ENCODE peak calls at places on chromosomes 1 and 21, in eight cellular contexts. X is K562, P is H1, V is HCT116, Q is GM12878, R is GM23338, T is SK-N-MC, I is HepG2. O is an unnamed sample.

GRCh38 chr1:43491056-43491455 is 37.3 kb upstream of the HYI start:
- DNase-seq in X (no peak), P (no peak), V (no peak), Q (no peak), R (no peak), T (no peak), I (no peak), O (no peak)

GRCh38 chr1:24535021-24535424 is 20.9 kb upstream of the NCMAP start:
- DNase-seq in X (no peak), P (no peak), V (no peak), Q (no peak), R (peak), T (no peak), I (no peak), O (no peak)

GRCh38 chr1:32335951-32336867 is at the start of gene MARCKSL1:
- DNase-seq in X (peak), P (peak), V (peak), Q (no peak), R (peak), T (no peak), I (peak), O (peak)

GRCh38 chr1:31834501-31834900 is 18.7 kb upstream of the SPOCD1 start:
- DNase-seq in X (no peak), P (no peak), V (no peak), Q (no peak), R (peak), T (no peak), I (peak), O (no peak)

GRCh38 chr1:3219005-3219724 is 150.2 kb downstream of the PRDM16 start:
- DNase-seq in X (no peak), P (no peak), V (no peak), Q (no peak), R (no peak), T (no peak), I (peak), O (no peak)

GRCh38 chr21:45534591-45535331 is 7.5 kb downstream of the SLC19A1 start:
- DNase-seq in X (no peak), P (peak), V (no peak), Q (no peak), R (no peak), T (no peak), I (no peak), O (peak)

GRCh38 chr1:94623560-94624148 is 82.1 kb upstream of the F3 start:
- DNase-seq in X (no peak), P (peak), V (no peak), Q (no peak), R (peak), T (no peak), I (no peak), O (no peak)

GRCh38 chr1:30818568-30819243 is 61.1 kb upstream of the LAPTM5 start:
- DNase-seq in X (no peak), P (no peak), V (no peak), Q (no peak), R (peak), T (no peak), I (no peak), O (no peak)

GRCh38 chr1:163231385-163231784 is 28.7 kb upstream of the RGS5 start:
- DNase-seq in X (no peak), P (no peak), V (no peak), Q (no peak), R (no peak), T (no peak), I (no peak), O (peak)

GRCh38 chr21:41764558-41765392 is 2.1 kb downstream of the RIPK4 start:
- DNase-seq in X (no peak), P (no peak), V (no peak), Q (no peak), R (no peak), T (no peak), I (peak), O (no peak)

GRCh38 chr1:218516526-218516925 is 171.4 kb downstream of the TGFB2 start:
- DNase-seq in X (no peak), P (no peak), V (no peak), Q (no peak), R (no peak), T (no peak), I (no peak), O (no peak)

GRCh38 chr1:111976842-111977241 is 12.6 kb downstream of the KCND3 start:
- DNase-seq in X (no peak), P (no peak), V (no peak), Q (no peak), R (no peak), T (no peak), I (peak), O (no peak)

GRCh38 chr1:70586046-70586445 is 175.0 kb downstream of the CTH start:
- DNase-seq in X (no peak), P (no peak), V (no peak), Q (no peak), R (peak), T (no peak), I (no peak), O (no peak)

GRCh38 chr1:31923905-31924304 is 14.3 kb downstream of the PTP4A2 start:
- DNase-seq in X (no peak), P (no peak), V (no peak), Q (no peak), R (no peak), T (no peak), I (no peak), O (no peak)

GRCh38 chr1:20893931-20894330 is 106.8 kb upstream of the HP1BP3 start:
- DNase-seq in X (no peak), P (no peak), V (no peak), Q (no peak), R (no peak), T (no peak), I (no peak), O (no peak)

GRCh38 chr1:203278087-203278884 is 27.0 kb upstream of the BTG2 start:
- DNase-seq in X (no peak), P (peak), V (no peak), Q (no peak), R (peak), T (no peak), I (no peak), O (peak)

GRCh38 chr1:59193443-59194093 is 103.3 kb upstream of the FGGY start:
- DNase-seq in X (no peak), P (no peak), V (no peak), Q (no peak), R (no peak), T (no peak), I (no peak), O (no peak)

GRCh38 chr1:45769261-45769932 is 18.9 kb upstream of the IPP start:
- DNase-seq in X (peak), P (no peak), V (no peak), Q (no peak), R (peak), T (no peak), I (no peak), O (no peak)

GRCh38 chr1:168706376-168706995 is 22.5 kb downstream of the DPT start:
- DNase-seq in X (no peak), P (no peak), V (no peak), Q (no peak), R (no peak), T (no peak), I (no peak), O (no peak)

GRCh38 chr1:221687731-221688487 is 54.0 kb downstream of the DUSP10 start:
- DNase-seq in X (no peak), P (no peak), V (no peak), Q (no peak), R (no peak), T (no peak), I (no peak), O (no peak)

GRCh38 chr1:85201340-85202091 is 700 bp upstream of the SYDE2 start:
- DNase-seq in X (peak), P (peak), V (no peak), Q (no peak), R (peak), T (no peak), I (peak), O (peak)

GRCh38 chr1:85199667-85200366 is 999 bp downstream of the SYDE2 start:
- DNase-seq in X (no peak), P (no peak), V (no peak), Q (no peak), R (peak), T (no peak), I (no peak), O (peak)

GRCh38 chr1:85200367-85200869 is 398 bp downstream of the SYDE2 start:
- DNase-seq in X (no peak), P (peak), V (no peak), Q (no peak), R (peak), T (no peak), I (peak), O (no peak)

GRCh38 chr1:85202092-85202863 is 1.5 kb upstream of the SYDE2 start:
- DNase-seq in X (no peak), P (no peak), V (no peak), Q (no peak), R (peak), T (no peak), I (no peak), O (no peak)

DNA sequence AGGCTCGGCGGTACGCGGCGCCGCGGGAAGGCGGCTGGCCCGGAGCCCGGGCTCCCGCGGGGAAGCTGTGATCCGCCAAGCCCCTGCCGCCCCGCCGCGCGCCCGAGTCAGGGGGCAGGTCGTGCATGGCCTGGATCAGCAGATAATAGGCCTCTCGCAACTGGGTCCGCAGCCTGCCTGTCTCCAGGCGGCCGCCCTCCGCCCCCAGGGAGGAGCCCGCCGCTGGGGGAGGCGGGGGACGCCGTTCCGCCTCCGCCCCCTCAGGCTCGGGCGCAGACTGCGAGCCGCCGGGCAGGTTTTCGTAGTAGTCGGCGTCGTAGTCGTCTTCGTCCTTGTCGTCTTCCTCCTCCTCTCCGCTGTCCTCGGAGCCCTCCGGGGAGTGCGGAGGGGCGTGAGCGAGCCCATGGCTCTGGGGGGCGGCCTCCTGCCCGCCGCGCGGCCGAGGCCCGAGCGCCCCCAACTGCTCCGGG is at the start of gene SYDE2:
- DNase-seq in X (peak), P (peak), V (no peak), Q (no peak), R (peak), T (no peak), I (peak), O (peak)
- TF ChIP-seq POLR2AphosphoS5 in X (peak), P (peak), V (peak), Q (no peak), R (peak), T (peak), I (peak), O (peak)

GRCh38 chr1:40849801-40850592 is 12.2 kb downstream of the CITED4 start:
- DNase-seq in X (peak), P (peak), V (peak), Q (peak), R (peak), T (peak), I (peak), O (peak)
- TF ChIP-seq EZH2 in X (no peak), P (no peak), V (no peak), Q (no peak), R (no peak), T (no peak), I (no peak), O (no peak)

GRCh38 chr1:63867429-63868176 is 93.8 kb downstream of the ROR1 start:
- DNase-seq in X (no peak), P (no peak), V (no peak), Q (no peak), R (no peak), T (no peak), I (no peak), O (no peak)
- TF ChIP-seq POLR2AphosphoS5 in X (no peak), P (no peak), V (no peak), Q (no peak), R (no peak), T (no peak), I (no peak), O (no peak)

DNA sequence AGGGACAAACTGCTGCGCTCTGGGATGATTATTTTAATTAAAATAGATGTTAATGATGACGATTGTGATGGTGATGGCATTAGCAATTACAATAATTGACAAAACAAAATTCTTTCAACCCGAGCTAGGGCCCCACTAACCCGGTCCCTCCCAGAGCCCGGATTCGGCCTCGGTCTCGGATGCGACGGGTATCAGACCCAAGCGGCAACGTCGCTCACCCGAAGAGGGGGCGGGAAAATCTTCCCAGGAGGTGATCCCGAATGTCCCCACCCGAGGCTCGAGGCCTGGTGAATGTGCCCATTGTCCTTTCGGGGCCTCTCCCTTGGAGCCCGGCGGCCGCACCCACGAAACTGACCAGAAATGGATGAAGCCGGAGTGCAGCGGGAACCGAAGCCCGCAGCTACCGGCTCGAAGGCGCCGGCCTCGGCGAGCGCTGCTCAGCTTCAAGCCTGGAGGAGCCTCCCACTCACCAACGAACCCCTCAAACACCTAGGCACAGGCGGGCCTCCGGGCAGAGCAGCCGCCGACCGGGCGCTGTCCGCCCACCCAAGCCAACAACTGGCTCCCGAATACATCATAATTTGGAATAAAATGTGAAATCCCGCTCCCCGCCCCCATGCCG is 1.2 kb downstream of the TAL1 start:
- DNase-seq in X (peak), P (peak), V (no peak), Q (no peak), R (peak), T (no peak), I (no peak), O (no peak)
- TF ChIP-seq EZH2 in X (no peak), P (peak), V (no peak), Q (peak), R (peak), T (no peak), I (no peak), O (no peak)

GRCh38 chr1:61297887-61298286 is 215.5 kb downstream of the NFIA start:
- DNase-seq in X (no peak), P (no peak), V (no peak), Q (no peak), R (no peak), T (no peak), I (no peak), O (no peak)

GRCh38 chr1:61300899-61301298 is 218.5 kb downstream of the NFIA start:
- DNase-seq in X (no peak), P (no peak), V (no peak), Q (no peak), R (peak), T (no peak), I (no peak), O (peak)

GRCh38 chr1:61295818-61296537 is 213.6 kb downstream of the NFIA start:
- DNase-seq in X (no peak), P (no peak), V (no peak), Q (no peak), R (peak), T (no peak), I (no peak), O (no peak)

GRCh38 chr1:61301824-61302652 is 219.7 kb downstream of the NFIA start:
- DNase-seq in X (no peak), P (no peak), V (no peak), Q (no peak), R (no peak), T (no peak), I (peak), O (peak)

GRCh38 chr1:61299468-61299867 is 217.1 kb downstream of the NFIA start:
- DNase-seq in X (no peak), P (no peak), V (no peak), Q (no peak), R (no peak), T (no peak), I (peak), O (peak)
- TF ChIP-seq POLR2AphosphoS5 in X (no peak), P (no peak), V (no peak), Q (no peak), R (no peak), T (no peak), I (no peak), O (no peak)

DNA sequence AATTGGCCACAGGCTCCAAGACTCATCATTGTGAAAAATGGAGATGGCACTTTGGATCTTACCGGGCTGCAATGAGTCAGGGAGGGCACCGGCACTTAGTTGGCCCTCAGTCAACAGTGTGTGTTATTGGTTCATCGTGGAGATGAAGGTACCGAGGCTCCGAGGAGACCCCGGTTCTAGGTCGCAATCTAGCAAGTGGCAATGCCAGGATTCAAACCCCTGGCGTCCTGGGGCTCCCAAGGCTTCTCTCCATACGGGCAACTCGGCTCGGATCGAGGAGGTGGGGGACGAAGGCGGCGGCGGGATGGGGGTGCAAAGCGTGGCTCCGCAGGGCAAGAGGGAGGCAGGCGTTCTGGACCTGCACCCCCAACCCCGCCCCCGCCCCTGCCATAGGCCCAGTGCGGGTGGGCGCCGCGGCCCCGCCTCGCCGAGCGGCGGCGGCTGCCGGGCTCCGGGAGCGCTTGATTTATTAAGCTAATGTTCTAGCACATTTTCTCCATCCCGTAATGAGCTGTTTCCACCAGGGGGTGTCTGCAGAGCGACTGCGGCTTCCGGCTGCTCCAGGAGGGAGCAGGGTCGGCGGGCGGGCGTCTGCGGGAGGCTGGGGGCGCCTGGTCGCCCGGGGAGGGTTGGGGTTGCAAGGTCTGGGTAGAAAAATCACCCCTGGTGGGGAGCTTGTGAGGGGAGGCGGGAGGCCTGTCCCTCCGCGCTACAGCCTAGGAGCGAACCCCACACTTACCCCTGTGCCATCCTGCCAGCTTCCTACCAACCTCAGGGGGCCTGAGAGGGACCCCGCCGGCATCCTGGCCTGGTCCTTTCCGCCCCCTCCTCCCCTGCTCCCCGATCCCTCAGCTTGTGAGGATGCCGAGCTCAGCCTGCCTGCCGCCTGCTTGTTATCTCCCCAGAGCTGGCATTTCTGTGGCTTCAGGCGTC is 48.7 kb upstream of the ACOT11 start:
- DNase-seq in X (peak), P (peak), V (no peak), Q (no peak), R (peak), T (no peak), I (no peak), O (peak)
- TF ChIP-seq EZH2 in X (no peak), P (no peak), V (no peak), Q (no peak), R (no peak), T (no peak), I (no peak), O (no peak)

GRCh38 chr1:22749503-22749902 is 38.9 kb downstream of the EPHB2 start:
- DNase-seq in X (no peak), P (no peak), V (no peak), Q (no peak), R (peak), T (no peak), I (no peak), O (no peak)

GRCh38 chr1:22749919-22750670 is 39.5 kb downstream of the EPHB2 start:
- DNase-seq in X (no peak), P (no peak), V (peak), Q (peak), R (no peak), T (no peak), I (no peak), O (peak)

GRCh38 chr1:22752339-22752738 is 41.7 kb downstream of the EPHB2 start:
- DNase-seq in X (no peak), P (no peak), V (no peak), Q (no peak), R (no peak), T (no peak), I (no peak), O (no peak)

GRCh38 chr1:22750671-22751016 is 40.0 kb downstream of the EPHB2 start:
- DNase-seq in X (no peak), P (no peak), V (no peak), Q (no peak), R (no peak), T (no peak), I (no peak), O (no peak)

DNA sequence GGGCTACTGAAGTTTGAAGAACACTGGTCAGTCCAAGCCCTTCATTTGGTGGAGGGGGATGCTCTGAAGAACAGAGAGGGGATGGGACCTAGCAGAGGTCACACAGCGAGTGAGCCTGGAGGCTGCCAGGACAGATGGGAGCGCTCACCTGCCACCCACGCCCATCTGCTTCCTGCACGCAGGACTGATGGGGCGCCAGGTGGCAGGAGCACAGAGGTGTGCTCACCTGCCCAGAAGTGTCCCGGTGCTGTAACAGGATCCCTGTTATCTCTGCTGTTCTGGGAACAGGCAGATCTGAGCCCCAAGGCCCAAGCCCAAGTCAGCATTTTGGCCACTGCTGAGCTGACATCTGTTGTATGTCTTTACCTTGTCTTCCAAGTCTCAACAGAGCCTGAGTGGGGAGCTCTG is 40.5 kb downstream of the EPHB2 start:
- DNase-seq in X (no peak), P (no peak), V (no peak), Q (no peak), R (peak), T (no peak), I (no peak), O (no peak)
- TF ChIP-seq POLR2AphosphoS5 in X (no peak), P (no peak), V (no peak), Q (no peak), R (no peak), T (no peak), I (no peak), O (no peak)

GRCh38 chr1:119007343-119007671 is 19.2 kb upstream of the TBX15 start:
- DNase-seq in X (no peak), P (peak), V (no peak), Q (no peak), R (peak), T (no peak), I (no peak), O (no peak)

GRCh38 chr1:119009300-119009660 is 21.1 kb upstream of the TBX15 start:
- DNase-seq in X (no peak), P (no peak), V (no peak), Q (no peak), R (no peak), T (no peak), I (no peak), O (no peak)

GRCh38 chr1:119010201-119010600 is 22.1 kb upstream of the TBX15 start:
- DNase-seq in X (no peak), P (no peak), V (no peak), Q (no peak), R (no peak), T (no peak), I (no peak), O (no peak)

GRCh38 chr1:119007672-119008482 is 19.7 kb upstream of the TBX15 start:
- DNase-seq in X (no peak), P (peak), V (no peak), Q (no peak), R (peak), T (no peak), I (no peak), O (no peak)

GRCh38 chr1:119008483-119009299 is 20.5 kb upstream of the TBX15 start:
- DNase-seq in X (peak), P (peak), V (peak), Q (peak), R (peak), T (peak), I (peak), O (peak)
- TF ChIP-seq EZH2 in X (no peak), P (no peak), V (no peak), Q (no peak), R (peak), T (no peak), I (no peak), O (no peak)

O was measured in endothelial cell of umbilical vein.